ENCODE peak calls at places on chromosomes 5 and 9, in eight cellular contexts. F, S, I, R, O, H, T and A are unnamed samples.

GRCh38 chr9:122040573-122041242 is 52.4 kb downstream of the TTLL11 start:
- DNase-seq in F (no peak), S (no peak), I (no peak), R (no peak), O (no peak), H (no peak), T (no peak), A (no peak)

GRCh38 chr5:177603631-177604030 is 3.7 kb downstream of the B4GALT7 start:
- DNase-seq in F (no peak), S (no peak), I (no peak), R (no peak), O (peak), H (no peak), T (no peak), A (no peak)

GRCh38 chr9:36999728-37000333 is 34.2 kb downstream of the PAX5 start:
- DNase-seq in F (no peak), S (no peak), I (no peak), R (no peak), O (no peak), H (no peak), T (no peak), A (no peak)

GRCh38 chr5:55852503-55852902 is 1.3 kb downstream of the IL31RA start:
- DNase-seq in F (no peak), S (no peak), I (no peak), R (no peak), O (no peak), H (no peak), T (peak), A (no peak)

GRCh38 chr5:17127743-17128231 is 89.6 kb upstream of the BASP1 start:
- DNase-seq in F (no peak), S (no peak), I (no peak), R (no peak), O (no peak), H (no peak), T (peak), A (peak)

GRCh38 chr5:149829954-149830353 is 99.8 kb downstream of the PPARGC1B start:
- DNase-seq in F (no peak), S (no peak), I (no peak), R (no peak), O (no peak), H (no peak), T (no peak), A (no peak)

GRCh38 chr9:16794871-16795639 is 75.4 kb downstream of the BNC2 start:
- DNase-seq in F (no peak), S (no peak), I (no peak), R (no peak), O (no peak), H (no peak), T (peak), A (no peak)

GRCh38 chr5:124742983-124743533 is 3.4 kb downstream of the ZNF608 start:
- DNase-seq in F (peak), S (no peak), I (no peak), R (no peak), O (no peak), H (peak), T (peak), A (peak)

GRCh38 chr9:129242971-129243561 is 65.0 kb upstream of the IER5L start:
- DNase-seq in F (no peak), S (no peak), I (no peak), R (no peak), O (no peak), H (no peak), T (peak), A (no peak)

GRCh38 chr9:2854617-2855016 is 10.7 kb upstream of the PUM3 start:
- DNase-seq in F (no peak), S (no peak), I (no peak), R (no peak), O (no peak), H (no peak), T (no peak), A (no peak)

GRCh38 chr5:138230261-138230660 is 17.1 kb upstream of the CDC23 start:
- DNase-seq in F (no peak), S (no peak), I (no peak), R (no peak), O (no peak), H (peak), T (no peak), A (peak)